ENCODE peak calls at places on chromosomes 12 and 14, in four cellular contexts. J is NCI-H2171 treated with DMSO at 0.1 percent for 48 hours, E is iPS-NIHi11, N is neural progenitor cell. K is an unnamed sample.

GRCh38 chr14:51185754-51186153 is 54.3 kb upstream of the TMX1 start:
- DNase-seq in J (no peak), E (no peak), N (no peak), K (no peak)

GRCh38 chr14:46490150-46490769 is 161.3 kb downstream of the RPL10L start:
- DNase-seq in J (peak; percentile 5), E (peak; percentile 34), N (peak; percentile 57), K (no peak)

GRCh38 chr12:122523280-122523679 is 3.5 kb downstream of the RSRC2 start:
- DNase-seq in J (no peak), E (no peak), N (no peak), K (no peak)

GRCh38 chr12:70577283-70577634 is 60.0 kb downstream of the PTPRB start:
- DNase-seq in J (no peak), E (no peak), N (no peak), K (no peak)

GRCh38 chr12:7923241-7924236 is 12.4 kb downstream of the SLC2A3 start:
- DNase-seq in J (no peak), E (no peak), N (no peak), K (no peak)

GRCh38 chr12:25705256-25705655 is 152.2 kb upstream of the LMNTD1 start:
- DNase-seq in J (no peak), E (no peak), N (no peak), K (no peak)

GRCh38 chr12:101616027-101616494 is 21.3 kb downstream of the MYBPC1 start:
- DNase-seq in J (no peak), E (no peak), N (no peak), K (no peak)

GRCh38 chr12:132367852-132368251 is 38.5 kb upstream of the GALNT9 start:
- DNase-seq in J (no peak), E (no peak), N (no peak), K (no peak)

GRCh38 chr14:34713681-34714319 is 593 bp downstream of the CFL2 start:
- DNase-seq in J (peak; percentile 68), E (peak; percentile 11), N (peak; percentile 26), K (no peak)

GRCh38 chr12:125029756-125030358 is 35.4 kb upstream of the AACS start:
- DNase-seq in J (peak; percentile 33), E (no peak), N (no peak), K (no peak)

GRCh38 chr14:20327005-20327869 is 5.8 kb downstream of the CCNB1IP1 start:
- DNase-seq in J (peak; percentile 93), E (peak; percentile 35), N (peak; percentile 65), K (peak; percentile 32)

GRCh38 chr14:36935976-36936678 is 236.3 kb downstream of the SLC25A21 start:
- DNase-seq in J (no peak), E (no peak), N (peak; percentile 9), K (no peak)

GRCh38 chr14:90739318-90740077 is 76.7 kb downstream of the TTC7B start:
- DNase-seq in J (peak; percentile 51), E (no peak), N (no peak), K (no peak)

GRCh38 chr14:101495827-101496778 is 65.2 kb upstream of the DIO3 start:
- DNase-seq in J (no peak), E (peak; percentile 78), N (no peak), K (no peak)

GRCh38 chr12:18753481-18754117 is 15.7 kb downstream of the CAPZA3 start:
- DNase-seq in J (no peak), E (no peak), N (peak; percentile 88), K (no peak)

GRCh38 chr14:92897922-92898599 is 24.9 kb upstream of the CHGA start:
- DNase-seq in J (no peak), E (no peak), N (no peak), K (no peak)

GRCh38 chr14:24367506-24368214 is at the start of gene NFATC4:
- DNase-seq in J (peak; percentile 96), E (peak; percentile 78), N (peak; percentile 87), K (no peak)

GRCh38 chr14:30553311-30553989 is 5.5 kb upstream of the G2E3 start:
- DNase-seq in J (no peak), E (no peak), N (no peak), K (no peak)

GRCh38 chr12:73863541-73863940 is 674.1 kb upstream of the ATXN7L3B start:
- DNase-seq in J (no peak), E (no peak), N (no peak), K (no peak)

GRCh38 chr12:102216086-102216691 is 18.6 kb upstream of the PMCH start:
- DNase-seq in J (no peak), E (no peak), N (no peak), K (peak; percentile 13)